ENCODE peak calls at places on chromosomes 3 and 15, in five cellular contexts. One of them, this sample, is unnamed.

GRCh38 chr3:43540625-43541024 is 81.2 kb downstream of the ANO10 start:
- DNase-seq in GM23338: no peak
- DNase-seq in epithelial cell of esophagus: peak
- DNase-seq in right cardiac atrium: no peak
- DNase-seq in CD4-positive, CD25-positive, alpha-beta regulatory T cell: no peak
- DNase-seq in this sample: no peak

GRCh38 chr3:31389939-31390338 is 142.8 kb upstream of the STT3B start:
- DNase-seq in GM23338: no peak
- DNase-seq in CD4-positive, CD25-positive, alpha-beta regulatory T cell: no peak
- DNase-seq in right cardiac atrium: no peak
- DNase-seq in epithelial cell of esophagus: no peak
- DNase-seq in this sample: no peak

GRCh38 chr3:20074226-20075063 is 34.2 kb downstream of the KAT2B start:
- DNase-seq in right cardiac atrium: no peak
- DNase-seq in epithelial cell of esophagus: peak
- DNase-seq in GM23338: no peak
- DNase-seq in CD4-positive, CD25-positive, alpha-beta regulatory T cell: no peak
- DNase-seq in this sample: no peak

GRCh38 chr3:12357456-12357855 is 68.6 kb downstream of the PPARG start:
- DNase-seq in GM23338: no peak
- DNase-seq in CD4-positive, CD25-positive, alpha-beta regulatory T cell: no peak
- DNase-seq in epithelial cell of esophagus: no peak
- DNase-seq in right cardiac atrium: no peak
- DNase-seq in this sample: no peak

GRCh38 chr3:55792010-55792409 is 304.9 kb upstream of the WNT5A start:
- DNase-seq in GM23338: no peak
- DNase-seq in epithelial cell of esophagus: no peak
- DNase-seq in right cardiac atrium: no peak
- DNase-seq in CD4-positive, CD25-positive, alpha-beta regulatory T cell: no peak
- DNase-seq in this sample: no peak

GRCh38 chr3:53941174-53941573 is 49.5 kb upstream of the SELENOK start:
- DNase-seq in CD4-positive, CD25-positive, alpha-beta regulatory T cell: no peak
- DNase-seq in GM23338: no peak
- DNase-seq in right cardiac atrium: no peak
- DNase-seq in epithelial cell of esophagus: peak
- DNase-seq in this sample: peak

GRCh38 chr3:70631716-70632307 is 319.4 kb upstream of the MDFIC2 start:
- DNase-seq in GM23338: peak
- DNase-seq in epithelial cell of esophagus: no peak
- DNase-seq in right cardiac atrium: no peak
- DNase-seq in CD4-positive, CD25-positive, alpha-beta regulatory T cell: no peak
- DNase-seq in this sample: no peak

GRCh38 chr3:56693750-56694149 is 10.7 kb upstream of the TASOR start:
- DNase-seq in GM23338: no peak
- DNase-seq in right cardiac atrium: no peak
- DNase-seq in CD4-positive, CD25-positive, alpha-beta regulatory T cell: no peak
- DNase-seq in epithelial cell of esophagus: no peak
- DNase-seq in this sample: no peak

GRCh38 chr15:91473894-91474293 is 373.8 kb downstream of the SV2B start:
- DNase-seq in CD4-positive, CD25-positive, alpha-beta regulatory T cell: no peak
- DNase-seq in GM23338: no peak
- DNase-seq in epithelial cell of esophagus: no peak
- DNase-seq in right cardiac atrium: no peak
- DNase-seq in this sample: no peak

GRCh38 chr15:92733934-92734521 is 78.5 kb upstream of the FAM174B start:
- DNase-seq in CD4-positive, CD25-positive, alpha-beta regulatory T cell: peak
- DNase-seq in epithelial cell of esophagus: no peak
- DNase-seq in GM23338: peak
- DNase-seq in right cardiac atrium: peak
- DNase-seq in this sample: no peak

GRCh38 chr3:127275287-127275781 is 12.5 kb downstream of the PRR20G start:
- DNase-seq in CD4-positive, CD25-positive, alpha-beta regulatory T cell: no peak
- DNase-seq in epithelial cell of esophagus: peak
- DNase-seq in GM23338: no peak
- DNase-seq in right cardiac atrium: no peak
- DNase-seq in this sample: no peak

GRCh38 chr15:89750560-89751542 is at the start of gene MESP1:
- DNase-seq in GM23338: peak
- DNase-seq in CD4-positive, CD25-positive, alpha-beta regulatory T cell: peak
- DNase-seq in epithelial cell of esophagus: peak
- DNase-seq in right cardiac atrium: peak
- DNase-seq in this sample: peak

GRCh38 chr3:129207347-129207947 is 23.8 kb upstream of the CNBP start:
- DNase-seq in CD4-positive, CD25-positive, alpha-beta regulatory T cell: no peak
- DNase-seq in right cardiac atrium: no peak
- DNase-seq in GM23338: no peak
- DNase-seq in epithelial cell of esophagus: no peak
- DNase-seq in this sample: no peak

GRCh38 chr3:140134231-140134630 is 199.2 kb downstream of the CLSTN2 start:
- DNase-seq in CD4-positive, CD25-positive, alpha-beta regulatory T cell: no peak
- DNase-seq in epithelial cell of esophagus: no peak
- DNase-seq in GM23338: no peak
- DNase-seq in right cardiac atrium: no peak
- DNase-seq in this sample: no peak

GRCh38 chr15:29403778-29404177 is 134.2 kb upstream of the NSMCE3 start:
- DNase-seq in epithelial cell of esophagus: no peak
- DNase-seq in CD4-positive, CD25-positive, alpha-beta regulatory T cell: no peak
- DNase-seq in right cardiac atrium: no peak
- DNase-seq in GM23338: peak
- DNase-seq in this sample: no peak

GRCh38 chr3:71893120-71893519 is 108.2 kb upstream of the PROK2 start:
- DNase-seq in right cardiac atrium: no peak
- DNase-seq in GM23338: no peak
- DNase-seq in epithelial cell of esophagus: no peak
- DNase-seq in CD4-positive, CD25-positive, alpha-beta regulatory T cell: no peak
- DNase-seq in this sample: no peak

GRCh38 chr3:168094877-168095610 is 680 bp downstream of the GOLIM4 start:
- DNase-seq in epithelial cell of esophagus: peak
- DNase-seq in GM23338: peak
- DNase-seq in right cardiac atrium: peak
- DNase-seq in CD4-positive, CD25-positive, alpha-beta regulatory T cell: peak
- DNase-seq in this sample: no peak

GRCh38 chr3:192916455-192917257 is 1.0 kb downstream of the MB21D2 start:
- DNase-seq in GM23338: peak
- DNase-seq in epithelial cell of esophagus: peak
- DNase-seq in CD4-positive, CD25-positive, alpha-beta regulatory T cell: peak
- DNase-seq in right cardiac atrium: peak
- DNase-seq in this sample: no peak

GRCh38 chr15:39124155-39124924 is 456.5 kb upstream of the THBS1 start:
- DNase-seq in epithelial cell of esophagus: peak
- DNase-seq in right cardiac atrium: no peak
- DNase-seq in GM23338: no peak
- DNase-seq in CD4-positive, CD25-positive, alpha-beta regulatory T cell: no peak
- DNase-seq in this sample: peak

GRCh38 chr3:53178246-53178645 is 17.2 kb downstream of the PRKCD start:
- DNase-seq in GM23338: no peak
- DNase-seq in right cardiac atrium: no peak
- DNase-seq in CD4-positive, CD25-positive, alpha-beta regulatory T cell: no peak
- DNase-seq in epithelial cell of esophagus: no peak
- DNase-seq in this sample: no peak

GRCh38 chr15:35519536-35520149 is 26.3 kb downstream of the DPH6 start:
- DNase-seq in right cardiac atrium: no peak
- DNase-seq in CD4-positive, CD25-positive, alpha-beta regulatory T cell: peak
- DNase-seq in epithelial cell of esophagus: peak
- DNase-seq in GM23338: peak
- DNase-seq in this sample: no peak

GRCh38 chr15:80779658-80780415 is 667 bp downstream of the CEMIP start:
- DNase-seq in right cardiac atrium: peak
- DNase-seq in GM23338: peak
- DNase-seq in CD4-positive, CD25-positive, alpha-beta regulatory T cell: no peak
- DNase-seq in epithelial cell of esophagus: peak
- DNase-seq in this sample: no peak

GRCh38 chr15:64813075-64813474 is 12.4 kb downstream of the PIF1 start:
- DNase-seq in CD4-positive, CD25-positive, alpha-beta regulatory T cell: no peak
- DNase-seq in right cardiac atrium: peak
- DNase-seq in epithelial cell of esophagus: peak
- DNase-seq in GM23338: no peak
- DNase-seq in this sample: peak

GRCh38 chr3:177431525-177432255 is 234.4 kb upstream of the TBL1XR1 start:
- DNase-seq in GM23338: peak
- DNase-seq in epithelial cell of esophagus: no peak
- DNase-seq in CD4-positive, CD25-positive, alpha-beta regulatory T cell: no peak
- DNase-seq in right cardiac atrium: no peak
- DNase-seq in this sample: no peak

GRCh38 chr3:12856626-12857025 is 15.3 kb upstream of the RPL32 start:
- DNase-seq in right cardiac atrium: peak
- DNase-seq in GM23338: peak
- DNase-seq in CD4-positive, CD25-positive, alpha-beta regulatory T cell: no peak
- DNase-seq in epithelial cell of esophagus: peak
- DNase-seq in this sample: no peak

GRCh38 chr15:65069179-65069578 is 1.4 kb upstream of the RASL12 start:
- DNase-seq in epithelial cell of esophagus: no peak
- DNase-seq in right cardiac atrium: peak
- DNase-seq in GM23338: no peak
- DNase-seq in CD4-positive, CD25-positive, alpha-beta regulatory T cell: no peak
- DNase-seq in this sample: peak

GRCh38 chr3:107430214-107431047 is 53.2 kb downstream of the CCDC54 start:
- DNase-seq in right cardiac atrium: peak
- DNase-seq in epithelial cell of esophagus: peak
- DNase-seq in CD4-positive, CD25-positive, alpha-beta regulatory T cell: peak
- DNase-seq in GM23338: peak
- DNase-seq in this sample: no peak

GRCh38 chr3:144840866-144841265 is 869.2 kb downstream of the DIPK2A start:
- DNase-seq in CD4-positive, CD25-positive, alpha-beta regulatory T cell: no peak
- DNase-seq in epithelial cell of esophagus: no peak
- DNase-seq in GM23338: no peak
- DNase-seq in right cardiac atrium: no peak
- DNase-seq in this sample: no peak

GRCh38 chr3:72844436-72844999 is 3.7 kb downstream of the SHQ1 start:
- DNase-seq in GM23338: no peak
- DNase-seq in CD4-positive, CD25-positive, alpha-beta regulatory T cell: peak
- DNase-seq in right cardiac atrium: no peak
- DNase-seq in epithelial cell of esophagus: no peak
- DNase-seq in this sample: no peak

GRCh38 chr3:29695201-29695904 is 414.5 kb downstream of the RBMS3 start:
- DNase-seq in right cardiac atrium: no peak
- DNase-seq in GM23338: no peak
- DNase-seq in CD4-positive, CD25-positive, alpha-beta regulatory T cell: no peak
- DNase-seq in epithelial cell of esophagus: peak
- DNase-seq in this sample: peak

GRCh38 chr3:119084371-119085069 is 49.9 kb upstream of the IGSF11 start:
- DNase-seq in GM23338: no peak
- DNase-seq in right cardiac atrium: no peak
- DNase-seq in CD4-positive, CD25-positive, alpha-beta regulatory T cell: no peak
- DNase-seq in epithelial cell of esophagus: peak
- DNase-seq in this sample: no peak

GRCh38 chr3:26259166-26259565 is 363.4 kb upstream of the LRRC3B start:
- DNase-seq in GM23338: no peak
- DNase-seq in epithelial cell of esophagus: no peak
- DNase-seq in CD4-positive, CD25-positive, alpha-beta regulatory T cell: no peak
- DNase-seq in right cardiac atrium: no peak
- DNase-seq in this sample: no peak

GRCh38 chr3:45864760-45865567 is 21.4 kb upstream of the CCR9 start:
- DNase-seq in right cardiac atrium: no peak
- DNase-seq in CD4-positive, CD25-positive, alpha-beta regulatory T cell: peak
- DNase-seq in GM23338: no peak
- DNase-seq in epithelial cell of esophagus: no peak
- DNase-seq in this sample: no peak

GRCh38 chr3:23576379-23576959 is 229.3 kb upstream of the UBE2E1 start:
- DNase-seq in right cardiac atrium: no peak
- DNase-seq in GM23338: no peak
- DNase-seq in epithelial cell of esophagus: peak
- DNase-seq in CD4-positive, CD25-positive, alpha-beta regulatory T cell: no peak
- DNase-seq in this sample: no peak

DNA sequence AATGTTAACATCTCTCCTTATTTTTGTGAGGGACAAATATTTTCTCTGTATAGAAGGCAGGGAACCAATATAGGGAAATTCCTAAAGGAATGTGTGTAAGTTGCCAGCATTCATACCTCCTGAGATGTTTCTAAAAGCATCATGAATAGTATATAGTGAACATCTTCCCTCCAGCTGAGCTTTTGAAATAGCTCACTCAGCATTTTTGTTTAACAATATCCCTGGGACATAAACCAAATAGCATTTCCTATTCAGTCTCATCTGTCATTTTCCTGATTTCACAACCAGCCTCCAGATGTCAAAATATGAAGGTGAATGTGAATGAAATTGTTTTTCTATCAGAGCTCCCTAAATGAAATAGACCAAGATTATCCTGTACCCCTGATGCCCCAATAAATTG is 137.2 kb downstream of the PPM1L start:
- DNase-seq in CD4-positive, CD25-positive, alpha-beta regulatory T cell: no peak
- DNase-seq in right cardiac atrium: no peak
- DNase-seq in epithelial cell of esophagus: no peak
- DNase-seq in GM23338: no peak
- DNase-seq in this sample: no peak
- H3K4me3 ChIP-seq in CD4-positive, CD25-positive, alpha-beta regulatory T cell: no peak
- H3K4me3 ChIP-seq in right cardiac atrium: no peak
- H3K4me3 ChIP-seq in epithelial cell of esophagus: no peak
- H3K4me3 ChIP-seq in GM23338: no peak
- H3K4me3 ChIP-seq in this sample: no peak

GRCh38 chr3:117997201-117998049 is 1037.2 kb downstream of the IGSF11 start:
- DNase-seq in right cardiac atrium: peak
- DNase-seq in epithelial cell of esophagus: peak
- DNase-seq in GM23338: peak
- DNase-seq in CD4-positive, CD25-positive, alpha-beta regulatory T cell: peak
- DNase-seq in this sample: peak
- H3K4me3 ChIP-seq in right cardiac atrium: peak
- H3K4me3 ChIP-seq in epithelial cell of esophagus: peak
- H3K4me3 ChIP-seq in GM23338: peak
- H3K4me3 ChIP-seq in CD4-positive, CD25-positive, alpha-beta regulatory T cell: no peak
- H3K4me3 ChIP-seq in this sample: peak

DNA sequence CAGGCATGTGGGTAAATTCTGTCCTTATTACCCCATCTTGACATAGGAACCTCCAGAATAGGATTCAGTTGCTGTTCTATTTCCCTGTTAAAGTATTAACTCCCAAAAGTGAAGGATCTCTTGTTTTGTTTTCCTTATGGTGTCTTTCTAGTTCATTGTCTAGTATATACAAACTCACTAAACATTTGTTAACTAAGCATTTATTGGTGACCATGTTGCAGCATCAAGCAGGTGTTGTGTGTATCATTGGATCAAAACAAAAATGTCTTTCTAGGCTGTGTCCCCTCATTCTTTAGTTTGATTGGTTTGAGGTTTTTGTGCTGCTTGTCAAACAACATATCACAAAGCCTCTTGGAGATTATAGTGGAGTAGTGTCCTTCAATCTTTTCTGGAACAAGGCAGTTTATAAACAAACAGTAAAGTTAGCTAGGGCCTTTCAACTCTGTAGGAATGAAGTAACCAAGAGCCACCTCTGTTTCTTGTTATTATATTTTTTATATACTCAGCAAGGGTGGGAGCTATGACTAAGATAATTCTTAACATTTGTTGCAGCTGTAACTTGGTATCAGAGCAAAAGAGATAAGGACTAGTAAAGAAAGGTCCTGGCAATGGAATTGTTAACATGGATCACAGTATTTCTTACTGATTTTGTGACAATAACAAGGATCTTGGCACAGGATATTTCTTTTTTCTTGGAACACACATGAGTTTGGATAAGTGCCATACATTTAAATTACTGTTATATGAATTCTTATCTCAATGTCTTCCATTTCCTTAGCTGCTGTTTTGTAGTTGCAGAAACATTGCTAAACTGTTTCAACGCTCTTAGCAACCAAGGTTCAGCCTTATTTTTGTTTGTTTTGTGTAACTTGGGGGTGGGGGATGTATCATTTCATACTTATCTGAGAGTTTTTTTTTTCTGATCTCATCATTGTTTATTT is 49.3 kb downstream of the TMOD3 start:
- DNase-seq in CD4-positive, CD25-positive, alpha-beta regulatory T cell: no peak
- DNase-seq in GM23338: no peak
- DNase-seq in right cardiac atrium: no peak
- DNase-seq in epithelial cell of esophagus: peak
- DNase-seq in this sample: no peak
- H3K4me3 ChIP-seq in CD4-positive, CD25-positive, alpha-beta regulatory T cell: no peak
- H3K4me3 ChIP-seq in GM23338: no peak
- H3K4me3 ChIP-seq in right cardiac atrium: no peak
- H3K4me3 ChIP-seq in epithelial cell of esophagus: no peak
- H3K4me3 ChIP-seq in this sample: no peak

GRCh38 chr3:183350164-183350563 is 78.3 kb downstream of the MCF2L2 start:
- DNase-seq in CD4-positive, CD25-positive, alpha-beta regulatory T cell: peak
- DNase-seq in right cardiac atrium: no peak
- DNase-seq in epithelial cell of esophagus: no peak
- DNase-seq in GM23338: no peak
- DNase-seq in this sample: no peak
- H3K4me3 ChIP-seq in CD4-positive, CD25-positive, alpha-beta regulatory T cell: peak
- H3K4me3 ChIP-seq in right cardiac atrium: no peak
- H3K4me3 ChIP-seq in epithelial cell of esophagus: no peak
- H3K4me3 ChIP-seq in GM23338: no peak
- H3K4me3 ChIP-seq in this sample: no peak

This sample was measured in skeletal muscle cell.